ENCODE peak calls at places on chromosomes 5 and 9, in four cellular contexts. One of them, this sample, is unnamed.

GRCh38 chr5:142472306-142472951 is 147.6 kb upstream of the SPRY4 start:
- DNase-seq in ELR: peak; percentile 99
- DNase-seq in stimulated activated naive CD4-positive, alpha-beta T cell: no peak
- DNase-seq in brain microvascular endothelial cell: peak; percentile 91
- DNase-seq in this sample: no peak

GRCh38 chr9:20322212-20322611 is 300.1 kb downstream of the MLLT3 start:
- DNase-seq in stimulated activated naive CD4-positive, alpha-beta T cell: no peak
- DNase-seq in brain microvascular endothelial cell: no peak
- DNase-seq in ELR: no peak
- DNase-seq in this sample: no peak

GRCh38 chr9:129143031-129143441 is 31.8 kb downstream of the PTPA start:
- DNase-seq in brain microvascular endothelial cell: peak; percentile 93
- DNase-seq in ELR: peak; percentile 89
- DNase-seq in stimulated activated naive CD4-positive, alpha-beta T cell: peak; percentile 59
- DNase-seq in this sample: peak; percentile 57

GRCh38 chr5:140497897-140498296 is 49.6 kb upstream of the EIF4EBP3 start:
- DNase-seq in brain microvascular endothelial cell: no peak
- DNase-seq in stimulated activated naive CD4-positive, alpha-beta T cell: no peak
- DNase-seq in ELR: no peak
- DNase-seq in this sample: no peak

GRCh38 chr9:95282332-95282731 is 35.2 kb downstream of the FANCC start:
- DNase-seq in brain microvascular endothelial cell: no peak
- DNase-seq in ELR: no peak
- DNase-seq in stimulated activated naive CD4-positive, alpha-beta T cell: no peak
- DNase-seq in this sample: no peak

GRCh38 chr9:133656211-133657119 is 20.3 kb downstream of the DBH start:
- DNase-seq in stimulated activated naive CD4-positive, alpha-beta T cell: peak; percentile 46
- DNase-seq in brain microvascular endothelial cell: no peak
- DNase-seq in ELR: no peak
- DNase-seq in this sample: no peak

GRCh38 chr5:61245486-61245885 is 83.2 kb upstream of the SMIM15 start:
- DNase-seq in stimulated activated naive CD4-positive, alpha-beta T cell: no peak
- DNase-seq in ELR: no peak
- DNase-seq in brain microvascular endothelial cell: no peak
- DNase-seq in this sample: no peak

GRCh38 chr5:4144608-4145007 is 549.0 kb downstream of the IRX1 start:
- DNase-seq in brain microvascular endothelial cell: no peak
- DNase-seq in stimulated activated naive CD4-positive, alpha-beta T cell: no peak
- DNase-seq in ELR: no peak
- DNase-seq in this sample: no peak

GRCh38 chr9:104494808-104495207 is 9.3 kb upstream of the OR13F1 start:
- DNase-seq in stimulated activated naive CD4-positive, alpha-beta T cell: no peak
- DNase-seq in ELR: peak; percentile 56
- DNase-seq in brain microvascular endothelial cell: no peak
- DNase-seq in this sample: no peak

GRCh38 chr9:32455738-32456137 is 70.3 kb downstream of the RIGI start:
- DNase-seq in brain microvascular endothelial cell: no peak
- DNase-seq in ELR: no peak
- DNase-seq in stimulated activated naive CD4-positive, alpha-beta T cell: no peak
- DNase-seq in this sample: no peak

GRCh38 chr5:82403026-82403425 is 124.9 kb upstream of the RPS23 start:
- DNase-seq in brain microvascular endothelial cell: no peak
- DNase-seq in ELR: no peak
- DNase-seq in stimulated activated naive CD4-positive, alpha-beta T cell: no peak
- DNase-seq in this sample: no peak

GRCh38 chr9:37437010-37437409 is 14.5 kb downstream of the GRHPR start:
- DNase-seq in brain microvascular endothelial cell: no peak
- DNase-seq in stimulated activated naive CD4-positive, alpha-beta T cell: no peak
- DNase-seq in ELR: no peak
- DNase-seq in this sample: no peak

GRCh38 chr5:134430001-134430569 is 18.4 kb upstream of the CDKN2AIPNL start:
- DNase-seq in brain microvascular endothelial cell: no peak
- DNase-seq in stimulated activated naive CD4-positive, alpha-beta T cell: no peak
- DNase-seq in ELR: no peak
- DNase-seq in this sample: no peak

GRCh38 chr5:172778223-172778814 is 7.3 kb upstream of the DUSP1 start:
- DNase-seq in stimulated activated naive CD4-positive, alpha-beta T cell: no peak
- DNase-seq in ELR: peak; percentile 95
- DNase-seq in brain microvascular endothelial cell: peak; percentile 94
- DNase-seq in this sample: no peak

GRCh38 chr5:34758514-34758913 is 80.5 kb upstream of the TTC23L start:
- DNase-seq in stimulated activated naive CD4-positive, alpha-beta T cell: no peak
- DNase-seq in ELR: no peak
- DNase-seq in brain microvascular endothelial cell: no peak
- DNase-seq in this sample: no peak

GRCh38 chr9:14692918-14693861 is at the start of gene ZDHHC21:
- DNase-seq in ELR: peak; percentile 66
- DNase-seq in brain microvascular endothelial cell: peak; percentile 20
- DNase-seq in stimulated activated naive CD4-positive, alpha-beta T cell: peak; percentile 15
- DNase-seq in this sample: peak; percentile 46

GRCh38 chr5:170347022-170347421 is 42.1 kb downstream of the KCNMB1 start:
- DNase-seq in stimulated activated naive CD4-positive, alpha-beta T cell: no peak
- DNase-seq in ELR: no peak
- DNase-seq in brain microvascular endothelial cell: no peak
- DNase-seq in this sample: no peak

GRCh38 chr5:81779125-81779934 is 28.4 kb upstream of the SSBP2 start:
- DNase-seq in stimulated activated naive CD4-positive, alpha-beta T cell: peak; percentile 16
- DNase-seq in ELR: peak; percentile 25
- DNase-seq in brain microvascular endothelial cell: no peak
- DNase-seq in this sample: peak; percentile 60

GRCh38 chr5:61918606-61919005 is 387.4 kb upstream of the KIF2A start:
- DNase-seq in ELR: no peak
- DNase-seq in stimulated activated naive CD4-positive, alpha-beta T cell: no peak
- DNase-seq in brain microvascular endothelial cell: no peak
- DNase-seq in this sample: no peak

GRCh38 chr9:3045153-3045552 is 201.3 kb upstream of the PUM3 start:
- DNase-seq in brain microvascular endothelial cell: no peak
- DNase-seq in ELR: no peak
- DNase-seq in stimulated activated naive CD4-positive, alpha-beta T cell: no peak
- DNase-seq in this sample: no peak

GRCh38 chr9:74056023-74056422 is 441.1 kb upstream of the RORB start:
- DNase-seq in stimulated activated naive CD4-positive, alpha-beta T cell: no peak
- DNase-seq in ELR: no peak
- DNase-seq in brain microvascular endothelial cell: no peak
- DNase-seq in this sample: no peak

GRCh38 chr5:10034008-10034407 is 215.7 kb downstream of the ATPSCKMT start:
- DNase-seq in stimulated activated naive CD4-positive, alpha-beta T cell: no peak
- DNase-seq in brain microvascular endothelial cell: peak; percentile 38
- DNase-seq in ELR: no peak
- DNase-seq in this sample: no peak

GRCh38 chr5:50966986-50967385 is 300.5 kb downstream of the PARP8 start:
- DNase-seq in stimulated activated naive CD4-positive, alpha-beta T cell: no peak
- DNase-seq in brain microvascular endothelial cell: no peak
- DNase-seq in ELR: no peak
- DNase-seq in this sample: no peak

GRCh38 chr5:175337680-175338079 is 106.3 kb downstream of the DRD1 start:
- DNase-seq in stimulated activated naive CD4-positive, alpha-beta T cell: no peak
- DNase-seq in brain microvascular endothelial cell: no peak
- DNase-seq in ELR: no peak
- DNase-seq in this sample: no peak

GRCh38 chr5:42858031-42858643 is 46.4 kb upstream of the SELENOP start:
- DNase-seq in brain microvascular endothelial cell: no peak
- DNase-seq in stimulated activated naive CD4-positive, alpha-beta T cell: no peak
- DNase-seq in ELR: no peak
- DNase-seq in this sample: no peak

GRCh38 chr9:6600006-6600405 is 45.5 kb downstream of the GLDC start:
- DNase-seq in brain microvascular endothelial cell: no peak
- DNase-seq in ELR: no peak
- DNase-seq in stimulated activated naive CD4-positive, alpha-beta T cell: no peak
- DNase-seq in this sample: no peak

GRCh38 chr5:62812653-62813329 is 234.2 kb downstream of the LRRC70 start:
- DNase-seq in ELR: no peak
- DNase-seq in stimulated activated naive CD4-positive, alpha-beta T cell: no peak
- DNase-seq in brain microvascular endothelial cell: no peak
- DNase-seq in this sample: no peak

GRCh38 chr9:113568081-113568435 is 104.5 kb downstream of the RGS3 start:
- DNase-seq in brain microvascular endothelial cell: no peak
- DNase-seq in stimulated activated naive CD4-positive, alpha-beta T cell: no peak
- DNase-seq in ELR: no peak
- DNase-seq in this sample: no peak

GRCh38 chr5:88934401-88934800 is 51.4 kb upstream of the MEF2C start:
- DNase-seq in brain microvascular endothelial cell: no peak
- DNase-seq in ELR: no peak
- DNase-seq in stimulated activated naive CD4-positive, alpha-beta T cell: no peak
- DNase-seq in this sample: no peak

GRCh38 chr5:122464191-122464590 is 152.2 kb downstream of the SNCAIP start:
- DNase-seq in ELR: no peak
- DNase-seq in stimulated activated naive CD4-positive, alpha-beta T cell: no peak
- DNase-seq in brain microvascular endothelial cell: no peak
- DNase-seq in this sample: no peak

GRCh38 chr5:148397968-148398595 is 14.3 kb downstream of the FBXO38 start:
- DNase-seq in ELR: no peak
- DNase-seq in stimulated activated naive CD4-positive, alpha-beta T cell: no peak
- DNase-seq in brain microvascular endothelial cell: no peak
- DNase-seq in this sample: peak; percentile 50

This sample was measured in AML-193.